ENCODE peak calls at places on chromosomes 7 and 10, in nine cellular contexts. C is astrocyte of the hippocampus; J is kidney tubule cell; L is pons; W is activated CD4-positive, alpha-beta T cell treated with anti-CD3 and anti-CD28 coated beads for 24 hours; I is NCI-H748 treated with DMSO at 0.1 percent for 48 hours; Y is fibroblast of pulmonary artery; R is HCT116; S is NCI-H2081. U is an unnamed sample.

GRCh38 chr10:78947226-78947625 is 121.5 kb upstream of the ZMIZ1 start:
- DNase-seq in I (no peak), J (no peak), L (no peak), R (no peak), W (no peak), C (no peak), Y (no peak), S (no peak), U (no peak)

GRCh38 chr7:66837007-66837406 is 84.0 kb upstream of the TMEM248 start:
- DNase-seq in R (peak; percentile 26), Y (peak; percentile 49), W (no peak), C (peak; percentile 46), J (peak; percentile 49), I (no peak), L (no peak), S (peak; percentile 26), U (peak; percentile 57)

GRCh38 chr7:142873281-142873784 is 12.2 kb downstream of the TRPV6 start:
- DNase-seq in J (peak; percentile 17), L (no peak), W (peak; percentile 20), S (peak; percentile 16), Y (peak; percentile 3), R (peak; percentile 28), C (peak; percentile 5), I (no peak), U (no peak)

GRCh38 chr10:63396123-63396719 is 69.6 kb downstream of the JMJD1C start:
- DNase-seq in W (no peak), J (no peak), Y (peak; percentile 30), I (no peak), S (no peak), R (no peak), C (no peak), L (no peak), U (no peak)

GRCh38 chr10:69179743-69180524 is at the start of gene SUPV3L1:
- DNase-seq in Y (peak; percentile 98), L (peak; percentile 98), W (peak; percentile 75), C (peak; percentile 96), I (peak; percentile 87), S (peak; percentile 82), R (peak; percentile 95), J (peak; percentile 97), U (peak; percentile 99)

GRCh38 chr10:6299234-6299633 is 96.5 kb downstream of the PFKFB3 start:
- DNase-seq in W (no peak), S (no peak), Y (no peak), L (no peak), I (no peak), J (peak; percentile 99), R (peak; percentile 91), C (peak; percentile 55), U (no peak)

GRCh38 chr10:31142026-31142425 is 110.4 kb upstream of the ZNF438 start:
- DNase-seq in J (peak; percentile 76), S (no peak), L (no peak), R (no peak), W (no peak), Y (peak; percentile 66), I (no peak), C (peak; percentile 92), U (no peak)

GRCh38 chr10:63385254-63385653 is 80.5 kb downstream of the JMJD1C start:
- DNase-seq in Y (no peak), R (no peak), J (no peak), S (no peak), I (no peak), C (no peak), L (no peak), W (no peak), U (no peak)

GRCh38 chr10:97726636-97727178 is 10.2 kb upstream of the ZFYVE27 start:
- DNase-seq in S (no peak), W (no peak), Y (peak; percentile 86), I (no peak), J (peak; percentile 79), C (peak; percentile 53), L (peak; percentile 55), R (no peak), U (no peak)